ENCODE peak calls at places on chromosome 13, in seven cellular contexts. A, M, R, U, T, E and S are unnamed samples.

GRCh38 chr13:21079761-21080730 is 18.7 kb upstream of the LATS2 start:
- DNase-seq in U (no peak), A (no peak), T (peak; percentile 89), R (peak; percentile 87), M (no peak), E (no peak), S (peak; percentile 87)

GRCh38 chr13:36323408-36323807 is 22.8 kb downstream of the SPART start:
- DNase-seq in T (no peak), A (no peak), M (no peak), U (no peak), E (no peak), R (no peak), S (no peak)

GRCh38 chr13:20118268-20119140 is 42.3 kb downstream of the GJA3 start:
- DNase-seq in T (peak; percentile 35), M (peak; percentile 76), E (peak; percentile 74), R (peak; percentile 89), A (no peak), U (no peak), S (peak; percentile 60)

GRCh38 chr13:32019612-32020233 is 11.9 kb upstream of the FRY start:
- DNase-seq in T (peak; percentile 92), A (no peak), R (peak; percentile 60), M (peak; percentile 47), E (no peak), U (no peak), S (peak; percentile 82)

GRCh38 chr13:102774596-102775375 is 1.2 kb upstream of the TEX30 start:
- DNase-seq in U (no peak), E (no peak), A (no peak), T (no peak), R (peak; percentile 71), M (no peak), S (no peak)

GRCh38 chr13:32911506-32911905 is 104.7 kb upstream of the KL start:
- DNase-seq in M (no peak), A (no peak), E (no peak), R (peak; percentile 54), U (no peak), T (peak; percentile 88), S (peak; percentile 64)

GRCh38 chr13:109761695-109762094 is 24.7 kb downstream of the IRS2 start:
- DNase-seq in T (no peak), R (no peak), A (no peak), M (no peak), U (no peak), E (no peak), S (no peak)

GRCh38 chr13:101423872-101424271 is 7.6 kb upstream of the NALCN start:
- DNase-seq in M (no peak), R (no peak), U (no peak), A (no peak), T (no peak), E (no peak), S (no peak)

GRCh38 chr13:106597190-106597589 is 29.3 kb upstream of the ARGLU1 start:
- DNase-seq in U (no peak), E (no peak), A (no peak), T (no peak), M (no peak), R (peak; percentile 53), S (peak; percentile 14)

GRCh38 chr13:94280357-94280756 is 199.1 kb downstream of the DCT start:
- DNase-seq in E (no peak), T (peak; percentile 39), A (no peak), M (no peak), R (no peak), U (no peak), S (no peak)

GRCh38 chr13:27954406-27954851 is 14.7 kb downstream of the CDX2 start:
- DNase-seq in A (no peak), R (peak; percentile 86), U (no peak), E (no peak), T (no peak), M (no peak), S (peak; percentile 22)

GRCh38 chr13:76820759-76821158 is 65.4 kb downstream of the KCTD12 start:
- DNase-seq in M (peak; percentile 35), R (peak; percentile 78), U (no peak), E (no peak), T (peak; percentile 53), A (peak; percentile 64), S (peak; percentile 39)

GRCh38 chr13:20728579-20729300 is 25.2 kb downstream of the IL17D start:
- DNase-seq in M (no peak), R (no peak), A (no peak), E (no peak), T (no peak), U (no peak), S (no peak)

GRCh38 chr13:101417043-101417406 is 717 bp upstream of the NALCN start:
- DNase-seq in U (no peak), M (no peak), E (no peak), T (peak; percentile 69), R (peak; percentile 80), A (no peak), S (peak; percentile 82)

GRCh38 chr13:85040176-85040660 is 759.0 kb downstream of the SLITRK6 start:
- DNase-seq in R (peak; percentile 29), T (no peak), M (no peak), A (no peak), U (no peak), E (no peak), S (no peak)

GRCh38 chr13:41496420-41497234 is 39.3 kb downstream of the RGCC start:
- DNase-seq in R (peak; percentile 82), T (peak; percentile 66), A (no peak), M (no peak), E (no peak), U (no peak), S (peak; percentile 68)

GRCh38 chr13:67355791-67356190 is 125.7 kb upstream of the PCDH9 start:
- DNase-seq in U (no peak), E (no peak), A (no peak), R (no peak), M (no peak), T (no peak), S (no peak)

DNA sequence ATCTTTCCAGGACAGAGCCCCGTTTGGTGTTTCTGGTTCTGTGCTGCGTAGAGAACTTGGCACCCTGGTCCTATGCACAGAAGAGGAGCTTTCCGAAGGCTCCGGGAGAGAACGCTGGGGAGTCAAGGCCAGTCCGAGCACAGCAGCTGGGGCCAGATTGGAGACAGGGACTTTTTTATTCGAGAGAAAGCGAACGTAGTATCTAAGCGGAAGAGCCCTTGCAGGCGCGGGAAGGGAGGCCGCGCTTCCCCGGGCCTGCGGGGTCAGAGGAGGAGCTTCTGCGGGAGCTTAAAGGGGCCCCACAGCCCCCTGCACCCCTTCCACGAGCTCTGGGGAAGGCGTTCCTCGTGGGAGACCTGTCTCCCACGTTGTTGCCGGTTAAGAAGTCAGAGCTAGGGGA is 48.6 kb upstream of the ARHGEF7 start:
- DNase-seq in M (peak; percentile 80), A (no peak), R (no peak), E (peak; percentile 26), T (peak; percentile 17), U (no peak), S (no peak)
- H3K4me3 ChIP-seq in M (no peak overlapping the region), A (no peak overlapping the region), R (no peak overlapping the region), E (no peak overlapping the region), T (peak overlapping the region; percentile 24), U (no peak overlapping the region), S (no peak overlapping the region)

GRCh38 chr13:113350065-113350937 is 13.6 kb downstream of the GRTP1 start:
- DNase-seq in U (no peak), A (no peak), M (peak; percentile 43), E (no peak), R (peak; percentile 48), T (no peak), S (no peak)
- TF ChIP-seq CTCF in U (no peak), A (no peak), M (no peak), E (no peak), R (no peak), T (peak; percentile 18), S (no peak)

GRCh38 chr13:34076943-34077703 is 259.2 kb downstream of the RFC3 start:
- DNase-seq in E (no peak), A (no peak), R (no peak), T (peak; percentile 53), M (no peak), U (no peak), S (peak; percentile 37)
- H3K4me3 ChIP-seq in E (no peak overlapping the region), A (no peak overlapping the region), R (peak overlapping the region; percentile 23), T (no peak overlapping the region), M (no peak overlapping the region), U (no peak overlapping the region), S (peak overlapping the region; percentile 9)

DNA sequence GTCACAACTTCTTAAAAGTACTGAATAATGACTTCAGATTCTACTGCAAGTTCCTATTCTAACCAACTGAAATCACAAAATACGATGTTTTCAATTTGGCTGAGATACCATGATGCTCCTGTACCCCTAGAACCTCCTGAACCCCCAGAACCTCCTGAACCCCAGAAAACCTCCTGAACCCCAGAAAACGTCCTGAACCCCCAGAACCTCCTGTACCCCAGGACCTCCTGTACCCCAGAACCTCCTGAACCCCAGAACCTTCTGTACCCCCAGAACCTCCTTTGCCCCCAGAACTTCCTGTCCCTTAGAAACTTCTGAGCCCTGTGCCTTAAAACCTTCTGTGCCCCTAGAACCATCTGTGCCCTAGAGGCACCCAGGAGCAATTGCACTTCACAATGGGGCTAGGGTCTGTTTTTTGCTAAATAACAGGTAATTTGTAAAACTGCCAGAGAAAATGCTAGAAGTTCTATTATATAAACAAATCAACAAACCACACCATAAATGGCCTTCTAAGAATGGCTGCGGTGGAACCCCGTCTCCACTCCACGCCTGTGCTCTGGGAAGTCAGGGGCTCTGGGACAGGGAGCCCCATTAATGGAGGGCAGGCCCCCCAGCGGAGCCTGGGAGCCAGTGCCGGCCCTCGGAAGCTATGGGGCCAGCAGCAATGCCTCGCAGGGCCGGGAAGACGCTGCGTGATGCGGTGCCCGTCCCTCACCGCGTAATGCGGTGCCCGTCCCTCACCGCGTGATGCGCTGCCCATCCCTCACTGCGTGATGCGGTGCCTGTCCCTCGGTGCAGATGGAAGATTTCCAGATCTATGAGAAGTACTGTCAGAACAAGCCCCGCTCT is 21.3 kb upstream of the F7 start:
- DNase-seq in U (no peak), R (no peak), E (no peak), M (no peak), T (no peak), A (no peak), S (no peak)
- TF ChIP-seq CTCF in U (no peak), R (no peak), E (no peak), M (no peak), T (peak; percentile 42), A (no peak), S (peak; percentile 18)

DNA sequence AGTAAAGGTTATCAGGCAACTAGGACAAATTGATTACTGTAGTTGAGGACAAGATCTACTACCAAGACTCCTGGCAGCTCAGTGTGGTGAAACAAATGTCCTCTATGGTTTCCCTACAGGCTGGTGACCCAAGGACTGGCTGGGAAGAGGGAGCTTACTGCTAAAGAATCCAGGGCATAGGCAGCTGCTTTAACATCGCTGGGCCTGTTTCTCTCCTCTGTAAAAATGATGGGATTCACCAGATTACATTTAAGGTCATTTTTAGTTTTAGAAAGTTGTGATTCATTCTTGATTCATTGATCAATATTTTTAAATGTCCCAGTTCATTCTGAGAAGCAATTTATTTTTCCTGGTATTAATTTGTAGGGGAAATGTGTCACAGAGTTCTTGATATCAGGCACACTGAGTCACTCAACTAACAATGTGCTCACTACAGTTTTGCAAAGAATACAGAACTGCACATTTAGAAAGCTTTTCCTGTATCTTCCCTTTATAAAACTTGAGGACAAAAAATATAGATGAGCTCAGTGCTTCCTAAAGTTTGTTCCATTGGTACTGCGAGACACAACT is 19.6 kb upstream of the FAM124A start:
- DNase-seq in T (no peak), U (no peak), R (no peak), E (no peak), A (no peak), M (no peak), S (no peak)
- H3K4me3 ChIP-seq in T (no peak overlapping the region), U (no peak overlapping the region), R (no peak overlapping the region), E (no peak overlapping the region), A (no peak overlapping the region), M (no peak overlapping the region), S (no peak overlapping the region)

GRCh38 chr13:114017028-114017630 is 43.3 kb upstream of the C13orf46 start:
- DNase-seq in E (no peak), T (peak; percentile 48), A (no peak), R (peak; percentile 97), M (no peak), U (no peak), S (peak; percentile 45)
- TF ChIP-seq CTCF in E (no peak), T (peak; percentile 56), A (no peak), R (peak; percentile 40), M (no peak), U (no peak), S (peak; percentile 33)